ENCODE peak calls at places on chromosome 19, in eight cellular contexts. V, M, D, O, K, X, P and G are unnamed samples.

GRCh38 chr19:34985249-34986022 is 14.7 kb upstream of the GRAMD1A start:
- DNase-seq in V (peak; percentile 78), M (peak; percentile 61), D (no peak), O (no peak), K (no peak), X (peak; percentile 63), P (no peak), G (peak; percentile 23)

GRCh38 chr19:4149518-4150288 is 3.7 kb upstream of the CREB3L3 start:
- DNase-seq in V (no peak), M (no peak), D (no peak), O (no peak), K (no peak), X (no peak), P (no peak), G (no peak)

GRCh38 chr19:15292847-15293582 is 39.3 kb downstream of the BRD4 start:
- DNase-seq in V (peak; percentile 35), M (no peak), D (no peak), O (no peak), K (no peak), X (no peak), P (no peak), G (no peak)

GRCh38 chr19:11295180-11295579 is 780 bp upstream of the TSPAN16 start:
- DNase-seq in V (no peak), M (no peak), D (no peak), O (no peak), K (no peak), X (no peak), P (no peak), G (no peak)

GRCh38 chr19:13101590-13102415 is 855 bp downstream of the LYL1 start:
- DNase-seq in V (no peak), M (no peak), D (no peak), O (no peak), K (no peak), X (no peak), P (no peak), G (no peak)

GRCh38 chr19:623974-624373 is 9.4 kb downstream of the POLRMT start:
- DNase-seq in V (no peak), M (no peak), D (no peak), O (peak; percentile 99), K (no peak), X (no peak), P (peak; percentile 65), G (no peak)

GRCh38 chr19:13717194-13717643 is 47.1 kb upstream of the MRI1 start:
- DNase-seq in V (no peak), M (no peak), D (no peak), O (no peak), K (peak; percentile 87), X (no peak), P (no peak), G (no peak)

GRCh38 chr19:17830567-17831418 is 9.5 kb upstream of the INSL3 start:
- DNase-seq in V (peak; percentile 39), M (peak; percentile 71), D (peak; percentile 86), O (peak; percentile 81), K (peak; percentile 92), X (peak; percentile 99), P (peak; percentile 53), G (peak; percentile 95)

GRCh38 chr19:3208317-3209207 is 15.9 kb upstream of the CELF5 start:
- DNase-seq in V (no peak), M (no peak), D (no peak), O (no peak), K (no peak), X (no peak), P (no peak), G (no peak)

GRCh38 chr19:3968556-3969434 is 2.1 kb downstream of the DAPK3 start:
- DNase-seq in V (peak; percentile 96), M (peak; percentile 90), D (peak; percentile 98), O (peak; percentile 99), K (peak; percentile 64), X (peak; percentile 98), P (peak; percentile 98), G (peak; percentile 98)

GRCh38 chr19:9528757-9529336 is 9.6 kb downstream of the ZNF426 start:
- DNase-seq in V (no peak), M (no peak), D (no peak), O (no peak), K (no peak), X (no peak), P (no peak), G (no peak)

GRCh38 chr19:12918253-12918652 is 840 bp downstream of the SYCE2 start:
- DNase-seq in V (no peak), M (no peak), D (no peak), O (no peak), K (no peak), X (no peak), P (no peak), G (no peak)

GRCh38 chr19:55542292-55542855 is 3.0 kb downstream of the SBK3 start:
- DNase-seq in V (no peak), M (no peak), D (no peak), O (no peak), K (no peak), X (no peak), P (no peak), G (no peak)

GRCh38 chr19:44657211-44657921 is 13.7 kb downstream of the PVR start:
- DNase-seq in V (peak; percentile 74), M (peak; percentile 61), D (peak; percentile 80), O (peak; percentile 58), K (peak; percentile 76), X (peak; percentile 94), P (no peak), G (peak; percentile 48)

GRCh38 chr19:55255618-55256423 is 3.0 kb downstream of the PPP6R1 start:
- DNase-seq in V (no peak), M (no peak), D (no peak), O (peak; percentile 15), K (peak; percentile 46), X (no peak), P (no peak), G (peak; percentile 57)

GRCh38 chr19:1675633-1676350 is 23.4 kb upstream of the TCF3 start:
- DNase-seq in V (no peak), M (no peak), D (peak; percentile 40), O (no peak), K (peak; percentile 65), X (peak; percentile 77), P (no peak), G (no peak)

GRCh38 chr19:5571777-5572176 is 4.0 kb upstream of the TINCR start:
- DNase-seq in V (no peak), M (no peak), D (no peak), O (no peak), K (no peak), X (no peak), P (no peak), G (no peak)

GRCh38 chr19:41926861-41927809 is 1.1 kb downstream of the ERFL start:
- DNase-seq in V (no peak), M (no peak), D (no peak), O (no peak), K (no peak), X (no peak), P (no peak), G (no peak)

GRCh38 chr19:41924151-41925145 is 3.8 kb downstream of the ERFL start:
- DNase-seq in V (no peak), M (no peak), D (no peak), O (no peak), K (no peak), X (no peak), P (no peak), G (no peak)

GRCh38 chr19:41925208-41926003 is 2.8 kb downstream of the ERFL start:
- DNase-seq in V (no peak), M (no peak), D (no peak), O (no peak), K (no peak), X (no peak), P (no peak), G (no peak)

GRCh38 chr19:41927810-41928192 is 448 bp downstream of the ERFL start:
- DNase-seq in V (no peak), M (no peak), D (no peak), O (no peak), K (peak; percentile 51), X (peak; percentile 71), P (no peak), G (no peak)

GRCh38 chr19:41926028-41926860 is 2.0 kb downstream of the ERFL start:
- DNase-seq in V (no peak), M (no peak), D (no peak), O (no peak), K (no peak), X (no peak), P (no peak), G (no peak)
- TF ChIP-seq CTCF in V (no peak), M (no peak), D (no peak), O (no peak), K (no peak), X (no peak), P (no peak), G (no peak)

DNA sequence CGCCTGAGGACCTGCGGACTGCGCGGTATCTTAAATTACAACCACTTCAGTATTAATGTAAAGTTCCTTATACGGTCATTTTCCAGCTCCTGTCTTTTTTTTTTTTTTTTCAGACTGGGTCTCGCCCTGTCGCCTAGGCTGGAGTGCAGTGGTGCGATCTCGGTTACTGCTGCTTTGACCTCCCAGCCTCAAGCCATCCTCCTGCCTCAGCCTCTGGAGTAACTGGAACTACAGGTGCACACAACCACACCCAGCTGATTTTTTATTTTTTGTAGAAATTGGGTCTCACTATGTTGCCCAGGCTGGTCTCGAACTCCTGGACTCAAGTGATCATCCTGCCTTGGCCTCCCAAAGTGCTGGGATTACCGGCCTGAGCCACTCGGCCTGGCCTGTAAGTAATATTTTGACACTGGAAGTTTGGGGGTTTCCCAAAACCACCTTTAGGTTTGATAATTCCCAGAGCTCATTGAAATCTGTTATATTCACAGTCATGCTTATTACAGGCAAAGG is 406 bp upstream of the EID2B start:
- DNase-seq in V (no peak), M (no peak), D (no peak), O (no peak), K (no peak), X (no peak), P (no peak), G (no peak)
- H3K4me3 ChIP-seq in V (no peak overlapping the region), M (no peak overlapping the region), D (no peak overlapping the region), O (no peak overlapping the region), K (peak overlapping the region; percentile 72), X (no peak overlapping the region), P (no peak overlapping the region), G (no peak overlapping the region)

DNA sequence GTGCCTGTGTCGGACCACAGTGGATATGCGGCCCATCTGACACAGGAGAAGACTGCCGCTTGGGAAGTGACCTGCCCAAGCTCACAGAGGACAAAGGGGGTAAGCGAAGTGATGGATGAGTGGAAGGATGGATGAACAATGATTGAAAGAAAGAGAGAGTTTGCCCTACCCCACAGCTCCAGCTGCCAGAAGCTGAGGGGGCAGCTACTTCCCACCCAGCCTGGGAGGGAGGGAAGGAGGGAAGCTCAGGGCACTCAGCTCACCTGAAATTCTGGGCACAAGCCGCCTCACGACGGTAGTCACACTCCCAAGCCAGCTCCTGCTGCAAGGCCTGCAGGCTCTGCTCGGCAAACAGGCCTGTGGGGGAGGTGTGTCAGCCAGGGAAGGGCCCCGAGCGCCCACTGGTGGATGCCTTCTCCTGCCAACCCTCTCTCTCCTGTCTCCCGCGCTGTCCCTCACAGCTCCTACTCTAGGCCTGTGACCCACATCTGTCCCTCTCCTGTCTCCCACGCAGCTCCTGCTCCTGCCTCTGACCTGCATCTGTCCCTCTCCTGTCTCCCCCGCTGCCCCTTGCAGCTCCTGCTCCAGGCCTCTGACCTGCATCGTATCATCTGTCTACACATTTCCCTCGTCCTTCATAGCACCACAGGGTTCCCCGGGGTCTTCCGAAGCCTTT is 12.0 kb upstream of the NUMBL start:
- DNase-seq in V (peak; percentile 39), M (no peak), D (peak; percentile 68), O (no peak), K (peak; percentile 89), X (peak; percentile 92), P (no peak), G (peak; percentile 73)
- TF ChIP-seq CTCF in V (peak; percentile 41), M (no peak), D (peak; percentile 47), O (peak; percentile 73), K (peak; percentile 94), X (peak; percentile 81), P (peak; percentile 75), G (peak; percentile 67)

GRCh38 chr19:45677351-45678230 is 9.6 kb downstream of the GIPR start:
- DNase-seq in V (peak; percentile 54), M (peak; percentile 91), D (peak; percentile 92), O (peak; percentile 90), K (peak; percentile 54), X (peak; percentile 100), P (peak; percentile 95), G (peak; percentile 99)
- H3K4me3 ChIP-seq in V (no peak overlapping the region), M (peak overlapping the region; percentile 25), D (peak overlapping the region; percentile 25), O (peak overlapping the region; percentile 37), K (no peak overlapping the region), X (peak overlapping the region; percentile 79), P (peak overlapping the region; percentile 39), G (peak overlapping the region; percentile 44)